ENCODE peak calls at places on chromosomes 1 and 21, in seven cellular contexts. Y is astrocyte of the spinal cord; F is OCI-LY7; L is NCI-H446; K is effector memory CD8-positive, alpha-beta T cell; M is IMR-90; J is myocyte. H is an unnamed sample.

GRCh38 chr1:174068000-174068399 is 45.8 kb upstream of the RC3H1 start:
- DNase-seq in J (peak), L (no peak), Y (no peak), K (no peak), M (peak), F (peak), H (peak)

GRCh38 chr21:42219606-42220137 is 732 bp downstream of the ABCG1 start:
- DNase-seq in F (peak), K (no peak), L (no peak), M (peak), J (no peak), Y (no peak), H (peak)

GRCh38 chr21:30408782-30409494 is 13.1 kb downstream of the KRTAP13-1 start:
- DNase-seq in L (peak), F (no peak), M (no peak), K (no peak), Y (peak), J (no peak), H (peak)

GRCh38 chr1:181104790-181105133 is 16.3 kb downstream of the IER5 start:
- DNase-seq in L (no peak), Y (no peak), M (no peak), K (peak), F (peak), J (no peak), H (peak)

GRCh38 chr21:45478115-45478801 is 64.0 kb downstream of the SLC19A1 start:
- DNase-seq in M (peak), J (peak), K (peak), F (peak), L (peak), Y (peak), H (peak)

GRCh38 chr1:210907406-210907805 is 226.5 kb downstream of the KCNH1 start:
- DNase-seq in F (no peak), J (peak), L (no peak), Y (no peak), K (no peak), M (no peak), H (no peak)

GRCh38 chr1:9413143-9413876 is 120.6 kb downstream of the SPSB1 start:
- DNase-seq in M (peak), Y (peak), L (no peak), K (peak), F (peak), J (peak), H (peak)

GRCh38 chr1:91617242-91617837 is 116.7 kb downstream of the CDC7 start:
- DNase-seq in K (no peak), F (no peak), M (no peak), J (no peak), Y (peak), L (no peak), H (no peak)

GRCh38 chr1:55418625-55419024 is 203.5 kb upstream of the USP24 start:
- DNase-seq in M (no peak), K (no peak), Y (peak), L (no peak), J (no peak), F (no peak), H (no peak)

H was measured in astrocyte of the hippocampus.